ENCODE peak calls at places on chromosome 19, in ten cellular contexts. One of them, this sample, is unnamed.

GRCh38 chr19:40284501-40285352 is at the start of gene AKT2:
- DNase-seq in HS-5: no peak
- DNase-seq in cerebellar nuclear complex: no peak
- DNase-seq in heart left ventricle: no peak
- DNase-seq in EL: peak
- DNase-seq in astrocyte: peak
- DNase-seq in iris pigment epithelial cell: peak
- DNase-seq in progenitor cell of endocrine pancreas: peak
- DNase-seq in IMR-90: peak
- DNase-seq in stimulated activated CD4-positive, alpha-beta T cell treated with anti-CD3 and anti-CD28 coated beads, TNF-alpha, amount 100 ng/mL, for 24 hours: peak
- DNase-seq in this sample: peak

GRCh38 chr19:7483720-7484201 is 5.1 kb downstream of the PEX11G start:
- DNase-seq in astrocyte: no peak
- DNase-seq in progenitor cell of endocrine pancreas: no peak
- DNase-seq in IMR-90: no peak
- DNase-seq in heart left ventricle: no peak
- DNase-seq in stimulated activated CD4-positive, alpha-beta T cell treated with anti-CD3 and anti-CD28 coated beads, TNF-alpha, amount 100 ng/mL, for 24 hours: no peak
- DNase-seq in iris pigment epithelial cell: no peak
- DNase-seq in cerebellar nuclear complex: no peak
- DNase-seq in EL: no peak
- DNase-seq in HS-5: no peak
- DNase-seq in this sample: no peak

GRCh38 chr19:23070353-23070781 is 46.5 kb upstream of the ZNF730 start:
- DNase-seq in stimulated activated CD4-positive, alpha-beta T cell treated with anti-CD3 and anti-CD28 coated beads, TNF-alpha, amount 100 ng/mL, for 24 hours: no peak
- DNase-seq in heart left ventricle: no peak
- DNase-seq in iris pigment epithelial cell: peak
- DNase-seq in IMR-90: peak
- DNase-seq in progenitor cell of endocrine pancreas: no peak
- DNase-seq in EL: peak
- DNase-seq in cerebellar nuclear complex: no peak
- DNase-seq in HS-5: no peak
- DNase-seq in astrocyte: no peak
- DNase-seq in this sample: peak

GRCh38 chr19:48543121-48543710 is 8.8 kb upstream of the SULT2B1 start:
- DNase-seq in heart left ventricle: peak
- DNase-seq in IMR-90: peak
- DNase-seq in astrocyte: peak
- DNase-seq in cerebellar nuclear complex: no peak
- DNase-seq in progenitor cell of endocrine pancreas: no peak
- DNase-seq in stimulated activated CD4-positive, alpha-beta T cell treated with anti-CD3 and anti-CD28 coated beads, TNF-alpha, amount 100 ng/mL, for 24 hours: no peak
- DNase-seq in EL: peak
- DNase-seq in HS-5: peak
- DNase-seq in iris pigment epithelial cell: peak
- DNase-seq in this sample: peak

GRCh38 chr19:13689050-13689449 is 75.3 kb upstream of the MRI1 start:
- DNase-seq in cerebellar nuclear complex: no peak
- DNase-seq in heart left ventricle: no peak
- DNase-seq in astrocyte: peak
- DNase-seq in EL: peak
- DNase-seq in stimulated activated CD4-positive, alpha-beta T cell treated with anti-CD3 and anti-CD28 coated beads, TNF-alpha, amount 100 ng/mL, for 24 hours: no peak
- DNase-seq in IMR-90: peak
- DNase-seq in progenitor cell of endocrine pancreas: no peak
- DNase-seq in iris pigment epithelial cell: peak
- DNase-seq in HS-5: no peak
- DNase-seq in this sample: peak

GRCh38 chr19:51195616-51196015 is 29.3 kb upstream of the CD33 start:
- DNase-seq in HS-5: no peak
- DNase-seq in iris pigment epithelial cell: no peak
- DNase-seq in progenitor cell of endocrine pancreas: no peak
- DNase-seq in cerebellar nuclear complex: no peak
- DNase-seq in stimulated activated CD4-positive, alpha-beta T cell treated with anti-CD3 and anti-CD28 coated beads, TNF-alpha, amount 100 ng/mL, for 24 hours: no peak
- DNase-seq in heart left ventricle: no peak
- DNase-seq in astrocyte: no peak
- DNase-seq in IMR-90: no peak
- DNase-seq in EL: no peak
- DNase-seq in this sample: no peak

GRCh38 chr19:42226886-42227285 is 6.8 kb downstream of the ZNF526 start:
- DNase-seq in EL: peak
- DNase-seq in iris pigment epithelial cell: peak
- DNase-seq in progenitor cell of endocrine pancreas: no peak
- DNase-seq in astrocyte: no peak
- DNase-seq in heart left ventricle: no peak
- DNase-seq in IMR-90: peak
- DNase-seq in cerebellar nuclear complex: no peak
- DNase-seq in stimulated activated CD4-positive, alpha-beta T cell treated with anti-CD3 and anti-CD28 coated beads, TNF-alpha, amount 100 ng/mL, for 24 hours: no peak
- DNase-seq in HS-5: no peak
- DNase-seq in this sample: peak

GRCh38 chr19:6503407-6504201 is 1.5 kb upstream of the TUBB4A start:
- DNase-seq in cerebellar nuclear complex: no peak
- DNase-seq in heart left ventricle: peak
- DNase-seq in HS-5: no peak
- DNase-seq in iris pigment epithelial cell: no peak
- DNase-seq in IMR-90: no peak
- DNase-seq in progenitor cell of endocrine pancreas: no peak
- DNase-seq in stimulated activated CD4-positive, alpha-beta T cell treated with anti-CD3 and anti-CD28 coated beads, TNF-alpha, amount 100 ng/mL, for 24 hours: no peak
- DNase-seq in astrocyte: no peak
- DNase-seq in EL: no peak
- DNase-seq in this sample: no peak

GRCh38 chr19:46147166-46147740 is 785 bp upstream of the IGFL2 start:
- DNase-seq in stimulated activated CD4-positive, alpha-beta T cell treated with anti-CD3 and anti-CD28 coated beads, TNF-alpha, amount 100 ng/mL, for 24 hours: no peak
- DNase-seq in progenitor cell of endocrine pancreas: no peak
- DNase-seq in EL: no peak
- DNase-seq in HS-5: no peak
- DNase-seq in IMR-90: no peak
- DNase-seq in iris pigment epithelial cell: no peak
- DNase-seq in astrocyte: no peak
- DNase-seq in heart left ventricle: no peak
- DNase-seq in cerebellar nuclear complex: no peak
- DNase-seq in this sample: no peak

GRCh38 chr19:3476830-3477229 is 3.5 kb downstream of the SMIM24 start:
- DNase-seq in stimulated activated CD4-positive, alpha-beta T cell treated with anti-CD3 and anti-CD28 coated beads, TNF-alpha, amount 100 ng/mL, for 24 hours: no peak
- DNase-seq in HS-5: no peak
- DNase-seq in EL: no peak
- DNase-seq in IMR-90: no peak
- DNase-seq in heart left ventricle: no peak
- DNase-seq in iris pigment epithelial cell: no peak
- DNase-seq in cerebellar nuclear complex: no peak
- DNase-seq in progenitor cell of endocrine pancreas: no peak
- DNase-seq in astrocyte: no peak
- DNase-seq in this sample: no peak

GRCh38 chr19:40858109-40858508 is 7.9 kb upstream of the CYP2A6 start:
- DNase-seq in heart left ventricle: no peak
- DNase-seq in HS-5: no peak
- DNase-seq in astrocyte: no peak
- DNase-seq in progenitor cell of endocrine pancreas: no peak
- DNase-seq in IMR-90: no peak
- DNase-seq in EL: no peak
- DNase-seq in iris pigment epithelial cell: no peak
- DNase-seq in cerebellar nuclear complex: no peak
- DNase-seq in stimulated activated CD4-positive, alpha-beta T cell treated with anti-CD3 and anti-CD28 coated beads, TNF-alpha, amount 100 ng/mL, for 24 hours: no peak
- DNase-seq in this sample: no peak

GRCh38 chr19:10270180-10270615 is 722 bp upstream of the ICAM1 start:
- DNase-seq in stimulated activated CD4-positive, alpha-beta T cell treated with anti-CD3 and anti-CD28 coated beads, TNF-alpha, amount 100 ng/mL, for 24 hours: peak
- DNase-seq in IMR-90: no peak
- DNase-seq in astrocyte: no peak
- DNase-seq in iris pigment epithelial cell: peak
- DNase-seq in progenitor cell of endocrine pancreas: no peak
- DNase-seq in cerebellar nuclear complex: no peak
- DNase-seq in HS-5: no peak
- DNase-seq in EL: peak
- DNase-seq in heart left ventricle: peak
- DNase-seq in this sample: no peak

GRCh38 chr19:17402982-17403855 is 2.2 kb downstream of the BST2 start:
- DNase-seq in HS-5: no peak
- DNase-seq in iris pigment epithelial cell: no peak
- DNase-seq in heart left ventricle: peak
- DNase-seq in stimulated activated CD4-positive, alpha-beta T cell treated with anti-CD3 and anti-CD28 coated beads, TNF-alpha, amount 100 ng/mL, for 24 hours: no peak
- DNase-seq in IMR-90: no peak
- DNase-seq in cerebellar nuclear complex: no peak
- DNase-seq in astrocyte: no peak
- DNase-seq in EL: peak
- DNase-seq in progenitor cell of endocrine pancreas: no peak
- DNase-seq in this sample: peak

This sample was measured in brain microvascular endothelial cell.